ENCODE peak calls at places on chromosomes 7 and 10, in four cellular contexts. I is fibroblast of lung; T is Panc1; P is CD4-positive, alpha-beta memory T cell. E is an unnamed sample. For H3K36me3 and H3K4me1, the result is how much of the 10 kb centered on the place peaks cover.

GRCh38 chr7:377069-378040 is 87.4 kb downstream of the FOXL3 start:
- DNase-seq in I (no peak), T (no peak), P (no peak), E (peak)

GRCh38 chr10:14397069-14397468 is 66.3 kb upstream of the FRMD4A start:
- DNase-seq in I (peak), P (no peak), T (no peak), E (peak)

GRCh38 chr7:105336009-105336408 is 52.7 kb downstream of the SRPK2 start:
- DNase-seq in I (peak), T (no peak), P (no peak), E (no peak)

GRCh38 chr10:79560160-79560709 is at the start of gene SFTPA2:
- DNase-seq in I (no peak), T (no peak), P (no peak), E (no peak)

GRCh38 chr7:140506788-140507464 is 27.6 kb upstream of the MKRN1 start:
- DNase-seq in I (peak), P (no peak), T (no peak), E (no peak)

GRCh38 chr7:2668401-2668800 is 19.6 kb upstream of the AMZ1 start:
- DNase-seq in P (no peak), I (peak), T (no peak), E (no peak)

GRCh38 chr7:156156734-156157408 is 344.6 kb upstream of the SHH start:
- DNase-seq in P (no peak), T (peak), I (peak), E (peak)

GRCh38 chr10:52261362-52261761 is 52.7 kb upstream of the DKK1 start:
- DNase-seq in I (no peak), T (no peak), P (no peak), E (no peak)

GRCh38 chr7:28732037-28732869 is 225.9 kb downstream of the TRIL start:
- DNase-seq in T (no peak), I (peak), P (no peak), E (no peak)

GRCh38 chr10:14543904-14544210 is 213.1 kb upstream of the FRMD4A start:
- DNase-seq in T (no peak), P (no peak), I (no peak), E (no peak)

GRCh38 chr7:135620980-135621850 is 41.1 kb upstream of the STMP1 start:
- DNase-seq in I (peak), P (peak), T (peak), E (no peak)

GRCh38 chr10:59135275-59135674 is 41.2 kb upstream of the PHYHIPL start:
- DNase-seq in P (no peak), T (no peak), I (no peak), E (no peak)

GRCh38 chr7:112511451-112512220 is 30.8 kb downstream of the LSMEM1 start:
- DNase-seq in P (no peak), I (no peak), T (no peak), E (no peak)

GRCh38 chr10:63935705-63936104 is 414.5 kb downstream of the REEP3 start:
- DNase-seq in I (no peak), T (no peak), P (no peak), E (no peak)

GRCh38 chr7:45224832-45225231 is 67.2 kb downstream of the RAMP3 start:
- DNase-seq in I (no peak), P (no peak), T (no peak), E (no peak)

GRCh38 chr10:51468424-51468823 is 231.0 kb downstream of the CSTF2T start:
- DNase-seq in I (no peak), T (no peak), P (no peak), E (no peak)

GRCh38 chr7:80309377-80309776 is 174.7 kb downstream of the GNAI1 start:
- DNase-seq in I (no peak), T (no peak), P (no peak), E (no peak)

GRCh38 chr7:20229652-20230500 is 12.7 kb upstream of the MACC1 start:
- DNase-seq in P (no peak), I (peak), T (no peak), E (no peak)

GRCh38 chr10:26485150-26485941 is 47.2 kb downstream of the APBB1IP start:
- DNase-seq in I (peak), P (no peak), T (no peak), E (no peak)

GRCh38 chr7:91620827-91621226 is 259.7 kb downstream of the MTERF1 start:
- DNase-seq in T (no peak), P (no peak), I (no peak), E (no peak)

GRCh38 chr7:96614154-96614867 is 95.3 kb downstream of the SEM1 start:
- DNase-seq in I (no peak), P (no peak), T (no peak), E (no peak)

GRCh38 chr10:12397147-12397896 is 48.0 kb downstream of the CAMK1D start:
- DNase-seq in P (no peak), I (no peak), T (no peak), E (no peak)

GRCh38 chr10:91590904-91591791 is 41.7 kb downstream of the PPP1R3C start:
- DNase-seq in I (peak), T (no peak), P (no peak), E (no peak)

GRCh38 chr10:15791816-15792524 is 68.3 kb downstream of the MINDY3 start:
- DNase-seq in I (peak), P (no peak), T (no peak), E (no peak)

GRCh38 chr7:71638108-71638507 is 506.2 kb downstream of the GALNT17 start:
- DNase-seq in I (no peak), T (no peak), P (no peak), E (no peak)

GRCh38 chr10:1467450-1467849 is 269.9 kb downstream of the ADARB2 start:
- DNase-seq in I (no peak), P (no peak), T (no peak), E (no peak)

GRCh38 chr7:1104514-1105179 is 16.7 kb downstream of the GPER1 start:
- DNase-seq in T (no peak), I (no peak), P (no peak), E (no peak)

GRCh38 chr7:43583424-43584199 is 704 bp downstream of the STK17A start:
- DNase-seq in T (no peak), I (peak), P (peak), E (peak)

GRCh38 chr10:75484717-75485116 is 53.3 kb downstream of the LRMDA start:
- DNase-seq in I (no peak), T (no peak), P (no peak), E (no peak)

GRCh38 chr7:135714534-135715009 is 13.4 kb downstream of the SLC13A4 start:
- DNase-seq in P (no peak), I (peak), T (peak), E (no peak)

GRCh38 chr7:91228927-91229326 is 35.3 kb upstream of the FZD1 start:
- DNase-seq in I (peak), T (no peak), P (no peak), E (no peak)

GRCh38 chr10:98429320-98430072 is 14.5 kb upstream of the PYROXD2 start:
- DNase-seq in I (no peak), P (no peak), T (no peak), E (no peak)

GRCh38 chr10:98423691-98424120 is 8.7 kb upstream of the PYROXD2 start:
- DNase-seq in P (no peak), T (no peak), I (no peak), E (no peak)

GRCh38 chr10:98424308-98425254 is 9.6 kb upstream of the PYROXD2 start:
- DNase-seq in T (no peak), P (no peak), I (no peak), E (no peak)

GRCh38 chr10:98425511-98426352 is 10.8 kb upstream of the PYROXD2 start:
- DNase-seq in P (peak), I (peak), T (peak), E (peak)

GRCh38 chr10:98427011-98427515 is 12.1 kb upstream of the PYROXD2 start:
- DNase-seq in T (no peak), P (no peak), I (no peak), E (no peak)
- H3K36me3 ChIP-seq in T (under half), P (under half), I (under half), E (half or more)

DNA sequence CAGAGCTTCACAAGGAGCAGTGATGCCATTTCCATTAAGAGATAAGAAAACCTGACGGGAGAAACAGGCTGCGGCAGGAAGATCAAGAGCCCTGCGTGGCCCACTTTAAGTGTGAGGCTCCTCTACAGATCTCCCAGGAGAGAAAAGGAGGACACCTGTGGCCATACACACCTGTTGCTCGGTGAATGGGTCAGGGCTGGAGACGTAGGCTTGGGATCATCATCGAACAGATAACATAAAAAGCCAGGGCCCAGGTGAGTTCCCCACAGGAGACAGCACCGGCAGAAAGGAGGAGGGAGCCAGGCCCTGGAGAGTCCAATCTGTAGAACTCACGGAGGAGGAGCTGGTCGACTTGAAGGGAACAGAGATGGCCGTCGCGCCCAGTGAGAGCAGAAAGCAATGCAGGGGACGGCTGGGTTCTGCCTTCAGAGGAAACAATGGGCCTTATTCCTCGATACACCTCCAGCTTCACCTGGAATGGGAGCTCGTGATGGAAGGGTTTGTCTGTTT is 556.8 kb downstream of the DNAJB6 start:
- DNase-seq in I (no peak), P (no peak), T (no peak), E (peak)
- H3K4me3 ChIP-seq in I (no peak), P (no peak), T (no peak), E (no peak)

DNA sequence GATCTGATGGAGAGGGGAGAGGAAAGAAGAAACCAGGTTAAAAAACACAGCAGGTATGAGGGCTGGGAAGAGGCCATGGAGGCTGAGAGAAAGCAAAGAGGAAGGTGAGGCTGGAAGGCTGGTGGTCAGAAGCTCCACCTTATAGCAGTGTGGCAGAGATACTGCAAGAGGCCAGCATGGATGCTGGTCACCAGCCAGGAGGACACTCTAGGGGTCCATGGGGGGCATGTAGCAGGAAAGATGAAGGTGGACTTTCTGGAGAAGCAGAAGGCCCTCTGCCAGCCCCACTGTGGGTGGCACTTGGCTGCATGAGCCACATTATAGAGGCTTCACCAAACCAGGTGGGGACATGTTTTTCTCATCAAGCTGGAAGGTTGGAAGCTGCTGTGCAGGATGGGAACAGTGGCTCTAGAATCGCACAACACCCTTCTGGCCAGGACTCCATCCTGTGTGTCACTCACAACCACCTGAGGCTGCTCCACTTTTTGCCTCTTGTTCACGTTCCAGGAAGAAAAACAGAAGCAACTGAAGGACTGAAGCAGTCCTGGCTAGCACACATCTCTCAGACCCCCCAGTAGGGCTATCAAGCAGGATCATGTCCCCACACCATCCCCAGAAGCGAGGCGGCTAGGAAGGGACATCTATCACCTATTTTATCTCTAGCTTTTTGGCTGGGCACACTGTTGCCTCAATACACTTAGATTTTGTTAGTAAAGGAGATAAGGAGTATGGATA is 587.4 kb upstream of the MGMT start:
- DNase-seq in T (no peak), P (no peak), I (no peak), E (no peak)
- H3K4me1 ChIP-seq in T (under half), P (under half), I (under half), E (under half)

DNA sequence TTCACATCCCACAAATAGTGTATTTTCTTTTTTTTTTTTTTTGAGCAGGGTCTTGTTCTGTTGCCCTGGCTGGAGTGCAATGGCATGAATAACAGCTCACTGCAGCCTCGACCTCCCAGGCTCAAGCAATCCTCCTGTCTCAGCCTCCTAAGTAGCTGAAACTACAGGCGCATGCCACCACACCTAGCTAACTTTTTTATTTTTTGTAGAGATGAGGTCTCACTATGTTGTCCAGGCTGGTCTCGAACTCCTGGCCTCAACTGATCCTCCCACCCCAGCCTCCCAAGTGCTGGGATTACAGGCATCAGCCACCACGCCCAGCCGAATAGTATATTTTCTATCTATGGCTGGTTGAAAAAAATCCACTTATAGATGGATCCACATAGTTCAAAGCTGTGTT is 12.5 kb downstream of the EZH2 start:
- DNase-seq in T (no peak), P (no peak), I (no peak), E (no peak)
- H3K36me3 ChIP-seq in T (under half), P (under half), I (under half), E (under half)

GRCh38 chr7:5063698-5064097 is 18.0 kb downstream of the RBAK start:
- DNase-seq in P (no peak), I (no peak), T (no peak), E (no peak)
- H3K4me3 ChIP-seq in P (no peak), I (no peak), T (no peak), E (no peak)

GRCh38 chr10:113007821-113008220 is 57.8 kb downstream of the TCF7L2 start:
- DNase-seq in P (no peak), I (no peak), T (no peak), E (no peak)

GRCh38 chr10:113006656-113007342 is 56.8 kb downstream of the TCF7L2 start:
- DNase-seq in P (no peak), I (no peak), T (no peak), E (no peak)

GRCh38 chr10:113005380-113005779 is 55.3 kb downstream of the TCF7L2 start:
- DNase-seq in T (no peak), P (no peak), I (no peak), E (no peak)

GRCh38 chr10:113004219-113004618 is 54.2 kb downstream of the TCF7L2 start:
- DNase-seq in I (no peak), T (no peak), P (no peak), E (no peak)

GRCh38 chr10:113007343-113007771 is 57.3 kb downstream of the TCF7L2 start:
- DNase-seq in I (no peak), T (no peak), P (peak), E (no peak)
- H3K4me1 ChIP-seq in I (under half), T (under half), P (under half), E (under half)

GRCh38 chr10:68333452-68333851 is 724 bp upstream of the PBLD start:
- DNase-seq in I (no peak), T (no peak), P (no peak), E (no peak)
- H3K36me3 ChIP-seq in I (under half), T (under half), P (under half), E (under half)

E was measured in upper lobe of right lung.